ENCODE peak calls at places on chromosomes 6 and 20, in four cellular contexts. E is WTC11, C is GM12878, J is K562. X is an unnamed sample.

GRCh38 chr6:15332441-15332840 is 86.6 kb downstream of the JARID2 start:
- DNase-seq in E (no peak), C (no peak), J (no peak), X (no peak)

GRCh38 chr20:49573900-49574416 is 6.0 kb upstream of the PTGIS start:
- DNase-seq in E (no peak), C (no peak), J (no peak), X (no peak)

GRCh38 chr6:43495409-43495941 is 14.7 kb downstream of the LRRC73 start:
- DNase-seq in E (no peak), C (no peak), J (no peak), X (no peak)

GRCh38 chr6:24848461-24848860 is 49.7 kb upstream of the ARMH2 start:
- DNase-seq in E (no peak), C (no peak), J (no peak), X (no peak)

GRCh38 chr20:11124849-11125505 is 451.2 kb upstream of the JAG1 start:
- DNase-seq in E (no peak), C (no peak), J (no peak), X (no peak)

GRCh38 chr6:18210707-18211106 is 53.6 kb downstream of the DEK start:
- DNase-seq in E (no peak), C (no peak), J (no peak), X (no peak)

GRCh38 chr20:58309607-58310290 is at the start of gene RAB22A:
- DNase-seq in E (peak), C (no peak), J (peak), X (peak)

GRCh38 chr6:125835221-125835744 is 44.5 kb downstream of the NCOA7 start:
- DNase-seq in E (no peak), C (no peak), J (no peak), X (no peak)

GRCh38 chr6:92361990-92362770 is 1057.2 kb downstream of the EPHA7 start:
- DNase-seq in E (no peak), C (no peak), J (no peak), X (peak)

GRCh38 chr20:50321797-50322480 is 131.3 kb downstream of the CEBPB start:
- DNase-seq in E (no peak), C (no peak), J (no peak), X (peak)

GRCh38 chr6:130913119-130913518 is 85.9 kb downstream of the SMLR1 start:
- DNase-seq in E (no peak), C (peak), J (peak), X (no peak)

GRCh38 chr6:37170273-37171140 is 555 bp downstream of the PIM1 start:
- DNase-seq in E (peak), C (no peak), J (peak), X (peak)

GRCh38 chr20:62051901-62052255 is 13.8 kb downstream of the TAF4 start:
- DNase-seq in E (no peak), C (no peak), J (no peak), X (no peak)

GRCh38 chr6:26197736-26198625 is 110.8 kb downstream of the HFE start:
- DNase-seq in E (no peak), C (no peak), J (no peak), X (no peak)

GRCh38 chr6:118746100-118746874 is 94.9 kb upstream of the CEP85L start:
- DNase-seq in E (no peak), C (no peak), J (no peak), X (no peak)

GRCh38 chr20:1437222-1437904 is 29.3 kb downstream of the NSFL1C start:
- DNase-seq in E (peak), C (peak), J (peak), X (peak)

GRCh38 chr6:53615633-53616449 is 49.7 kb downstream of the KLHL31 start:
- DNase-seq in E (no peak), C (no peak), J (peak), X (no peak)

GRCh38 chr6:32622545-32623401 is 14.4 kb upstream of the HLA-DQA1 start:
- DNase-seq in E (no peak), C (peak), J (no peak), X (peak)

GRCh38 chr6:123529843-123530242 is 106.9 kb downstream of the TRDN start:
- DNase-seq in E (no peak), C (no peak), J (peak), X (no peak)

GRCh38 chr20:37781626-37782025 is 87.8 kb downstream of the CTNNBL1 start:
- DNase-seq in E (no peak), C (no peak), J (no peak), X (no peak)

GRCh38 chr20:10565922-10566897 is 107.6 kb downstream of the JAG1 start:
- DNase-seq in E (no peak), C (no peak), J (no peak), X (no peak)

GRCh38 chr6:152391179-152391880 is 245.8 kb downstream of the SYNE1 start:
- DNase-seq in E (no peak), C (no peak), J (no peak), X (no peak)

GRCh38 chr20:57592263-57593092 is 27.7 kb downstream of the ZBP1 start:
- DNase-seq in E (no peak), C (no peak), J (no peak), X (no peak)

GRCh38 chr6:8170245-8170644 is 67.9 kb upstream of the EEF1E1 start:
- DNase-seq in E (peak), C (no peak), J (no peak), X (no peak)

GRCh38 chr6:26033942-26034354 is 53.3 kb upstream of the HFE start:
- DNase-seq in E (no peak), C (no peak), J (peak), X (no peak)

GRCh38 chr20:45444050-45444449 is 25.5 kb upstream of the WFDC2 start:
- DNase-seq in E (no peak), C (no peak), J (no peak), X (no peak)

GRCh38 chr6:119881416-119881815 is 531.9 kb upstream of the MAN1A1 start:
- DNase-seq in E (no peak), C (no peak), J (no peak), X (no peak)

GRCh38 chr20:44160133-44160532 is 26.9 kb downstream of the JPH2 start:
- DNase-seq in E (no peak), C (no peak), J (no peak), X (no peak)

GRCh38 chr6:55212147-55212546 is 37.8 kb downstream of the HCRTR2 start:
- DNase-seq in E (no peak), C (no peak), J (no peak), X (no peak)

GRCh38 chr6:4670295-4670694 is 105.9 kb upstream of the CDYL start:
- DNase-seq in E (no peak), C (no peak), J (no peak), X (no peak)

GRCh38 chr6:390914-391558 is 516 bp upstream of the IRF4 start:
- DNase-seq in E (peak), C (no peak), J (no peak), X (no peak)

GRCh38 chr6:4319992-4320683 is 184.8 kb upstream of the ECI2 start:
- DNase-seq in E (no peak), C (no peak), J (no peak), X (no peak)

GRCh38 chr20:63574156-63574828 is at the start of gene HELZ2:
- DNase-seq in E (peak), C (no peak), J (peak), X (peak)

GRCh38 chr6:21201673-21202430 is 391.7 kb upstream of the SOX4 start:
- DNase-seq in E (no peak), C (no peak), J (no peak), X (peak)

GRCh38 chr6:15131234-15132195 is 114.4 kb upstream of the JARID2 start:
- DNase-seq in E (no peak), C (no peak), J (no peak), X (peak)

GRCh38 chr6:41593451-41594238 is 44.6 kb upstream of the MDFI start:
- DNase-seq in E (no peak), C (no peak), J (no peak), X (no peak)

GRCh38 chr6:13614126-13614925 is 809 bp upstream of the NOL7 start:
- DNase-seq in E (no peak), C (no peak), J (peak), X (peak)

GRCh38 chr20:4067600-4068261 is 52.4 kb upstream of the RNF24 start:
- DNase-seq in E (no peak), C (no peak), J (no peak), X (no peak)
- TF ChIP-seq USF1 in E (no peak), C (no peak), J (no peak), X (no peak)

DNA sequence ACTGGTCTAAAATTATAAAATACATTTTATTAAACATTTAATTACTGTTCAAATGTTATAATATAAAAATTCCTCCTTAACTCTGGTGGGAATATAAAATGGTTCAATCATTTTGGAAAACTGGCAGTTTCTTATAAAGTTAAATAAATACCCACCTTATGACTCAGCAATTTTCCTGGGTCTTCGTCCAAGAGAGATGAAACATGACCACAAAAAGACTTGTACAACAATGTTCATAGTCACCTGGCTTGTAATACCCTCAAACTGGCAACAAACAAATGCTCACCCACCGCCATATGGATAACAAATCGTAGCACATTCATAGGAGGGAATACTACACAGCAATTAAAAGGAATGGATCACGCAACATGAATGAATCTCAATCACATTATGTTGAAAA is 66.0 kb upstream of the RIN2 start:
- DNase-seq in E (no peak), C (no peak), J (no peak), X (no peak)
- TF ChIP-seq USF1 in E (no peak), C (no peak), J (no peak), X (no peak)

GRCh38 chr6:107894821-107895396 is 63.1 kb downstream of the SEC63 start:
- DNase-seq in E (no peak), C (peak), J (no peak), X (no peak)
- TF ChIP-seq USF1 in E (no peak), C (no peak), J (no peak), X (no peak)

GRCh38 chr6:19320066-19320465 is 517.1 kb upstream of the ID4 start:
- DNase-seq in E (no peak), C (no peak), J (no peak), X (no peak)

GRCh38 chr6:19319005-19319404 is 518.2 kb upstream of the ID4 start:
- DNase-seq in E (no peak), C (no peak), J (no peak), X (no peak)

GRCh38 chr6:19325335-19325789 is 511.8 kb upstream of the ID4 start:
- DNase-seq in E (no peak), C (no peak), J (no peak), X (no peak)

GRCh38 chr6:19327246-19327645 is 509.9 kb upstream of the ID4 start:
- DNase-seq in E (no peak), C (no peak), J (no peak), X (no peak)

GRCh38 chr6:19322691-19323470 is 514.3 kb upstream of the ID4 start:
- DNase-seq in E (no peak), C (no peak), J (no peak), X (no peak)
- TF ChIP-seq USF1 in E (no peak), C (no peak), J (no peak), X (no peak)

DNA sequence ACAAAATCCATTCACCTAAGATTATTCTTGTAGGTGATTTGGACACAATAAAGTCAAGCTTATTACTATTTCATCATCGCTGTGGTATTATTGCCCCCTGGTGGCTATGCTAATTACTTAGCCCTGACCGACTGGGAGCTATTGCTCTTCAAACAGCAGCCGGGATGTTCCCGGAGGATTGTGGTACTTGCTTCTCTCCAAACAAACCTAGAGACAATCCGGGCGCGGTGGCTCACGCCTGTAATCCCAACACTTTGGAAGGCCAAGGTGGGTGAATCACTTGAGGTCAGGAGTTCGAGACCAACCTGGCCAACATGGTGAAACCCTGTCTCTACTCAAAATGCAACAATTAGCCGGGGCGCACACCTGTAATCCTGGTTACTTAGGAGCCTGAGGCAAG is 15.4 kb upstream of the STMND1 start:
- DNase-seq in E (peak), C (no peak), J (peak), X (peak)
- TF ChIP-seq USF1 in E (no peak), C (no peak), J (no peak), X (no peak)

DNA sequence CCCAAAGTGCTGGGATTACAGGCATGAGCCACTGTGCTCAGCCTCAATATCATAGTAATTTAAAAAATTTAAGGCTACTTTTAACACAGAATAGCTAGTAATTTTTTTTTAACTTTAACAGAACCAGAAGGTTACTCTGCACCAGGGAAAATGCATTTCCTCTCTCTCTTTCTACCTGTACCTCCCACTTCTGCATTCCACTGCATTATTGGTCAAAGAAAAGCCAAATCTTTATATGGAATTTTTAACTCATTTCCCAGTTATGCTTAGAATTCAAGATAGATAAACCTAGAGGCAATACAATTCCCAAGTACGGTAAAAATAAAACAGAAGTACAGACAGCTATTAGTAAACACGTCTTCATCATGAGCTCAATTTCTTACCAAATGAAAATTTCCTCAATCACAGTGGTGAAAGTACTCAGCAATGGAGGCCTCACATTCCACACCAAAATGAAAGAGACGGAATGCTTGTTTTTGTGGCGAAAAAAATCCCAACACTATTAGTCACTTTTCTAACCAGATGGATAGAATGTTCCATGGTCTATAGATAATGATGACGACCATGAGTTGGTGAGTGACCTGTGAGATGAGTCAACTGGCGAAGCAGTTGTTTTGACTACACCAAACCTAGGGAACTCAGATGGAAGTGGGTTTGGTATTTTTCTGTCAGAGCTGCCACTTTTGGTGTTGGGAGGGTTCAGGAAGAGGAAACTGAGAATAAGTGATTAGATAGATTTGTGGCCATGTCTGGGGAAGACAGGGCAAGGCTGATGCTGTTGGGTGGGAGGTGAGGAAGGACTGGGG is 104.7 kb upstream of the SGK1 start:
- DNase-seq in E (no peak), C (no peak), J (peak), X (no peak)
- TF ChIP-seq USF1 in E (no peak), C (no peak), J (no peak), X (no peak)